ENCODE peak calls at places on chromosomes 7 and 10, in nine cellular contexts. O is anterior cingulate cortex; N is chondrocyte; P is endothelial cell; V is H9; A is stimulated activated CD8-positive, alpha-beta memory T cell treated with anti-CD3 and anti-CD28 coated beads, Interleukin-4, amount 100 ng/mL, for 24 hours; C is putamen; G is skeletal muscle cell; S is occipital lobe. T is an unnamed sample.

GRCh38 chr10:30863516-30864210 is 168.0 kb downstream of the ZNF438 start:
- DNase-seq in A (no peak), P (no peak), V (no peak), G (no peak), C (no peak), S (no peak), O (no peak), N (no peak), T (peak; percentile 3)

GRCh38 chr10:79379512-79380124 is 32.3 kb downstream of the PPIF start:
- DNase-seq in N (peak; percentile 84), A (no peak), C (no peak), V (peak; percentile 22), S (no peak), P (no peak), O (no peak), G (no peak), T (no peak)

GRCh38 chr10:132023092-132023811 is 41.5 kb upstream of the BNIP3 start:
- DNase-seq in A (peak; percentile 66), V (peak; percentile 85), S (peak; percentile 83), P (peak; percentile 91), N (no peak), G (peak; percentile 28), C (peak; percentile 64), O (peak; percentile 78), T (peak; percentile 67)

GRCh38 chr10:86960003-86960862 is 1.8 kb downstream of the SNCG start:
- DNase-seq in V (peak; percentile 79), G (no peak), A (no peak), C (no peak), P (peak; percentile 72), O (no peak), N (peak; percentile 86), S (no peak), T (peak; percentile 48)

GRCh38 chr7:143027032-143027431 is at the start of gene OR9A2:
- DNase-seq in C (no peak), G (no peak), V (no peak), O (no peak), P (no peak), N (no peak), S (no peak), A (no peak), T (no peak)

GRCh38 chr7:21454182-21454581 is 26.3 kb downstream of the SP4 start:
- DNase-seq in C (no peak), G (no peak), N (no peak), O (no peak), V (no peak), P (no peak), S (no peak), A (no peak), T (no peak)

GRCh38 chr7:133941496-133941895 is 185.6 kb upstream of the LRGUK start:
- DNase-seq in P (no peak), O (no peak), A (no peak), S (no peak), G (peak; percentile 4), N (no peak), V (no peak), C (no peak), T (peak; percentile 33)

GRCh38 chr7:154996756-154997155 is 6.2 kb downstream of the PAXIP1 start:
- DNase-seq in C (no peak), G (no peak), V (no peak), P (no peak), A (no peak), N (no peak), O (no peak), S (no peak), T (no peak)

GRCh38 chr7:137329411-137329810 is 14.1 kb downstream of the PTN start:
- DNase-seq in N (no peak), O (no peak), C (no peak), S (no peak), V (no peak), G (no peak), A (no peak), P (no peak), T (peak; percentile 16)

GRCh38 chr7:16669581-16669980 is 23.6 kb downstream of the BZW2 start:
- DNase-seq in C (no peak), A (no peak), G (no peak), S (no peak), O (no peak), N (no peak), V (no peak), P (no peak), T (peak; percentile 55)

GRCh38 chr7:159148430-159149395 is 4.0 kb upstream of the VIPR2 start:
- DNase-seq in P (no peak), C (no peak), O (no peak), G (no peak), N (no peak), V (no peak), S (no peak), A (no peak), T (no peak)

GRCh38 chr10:983401-983800 is 4.8 kb upstream of the GTPBP4 start:
- DNase-seq in G (no peak), A (no peak), N (no peak), P (no peak), V (no peak), C (no peak), O (no peak), S (no peak), T (no peak)

GRCh38 chr7:105643384-105643783 is 62.1 kb upstream of the EFCAB10 start:
- DNase-seq in P (peak; percentile 56), G (no peak), N (no peak), S (no peak), V (peak; percentile 86), A (no peak), O (no peak), C (no peak), T (no peak)

GRCh38 chr7:85469446-85469970 is 282.7 kb upstream of the SEMA3D start:
- DNase-seq in P (no peak), G (no peak), A (no peak), O (no peak), N (no peak), C (no peak), V (no peak), S (no peak), T (no peak)

GRCh38 chr7:30308392-30308791 is 24.0 kb downstream of the ZNRF2 start:
- DNase-seq in C (no peak), N (no peak), A (no peak), P (no peak), O (no peak), V (no peak), G (no peak), S (no peak), T (peak; percentile 39)